ENCODE peak calls at places on chromosomes 16 and 17, in seven cellular contexts. Q is substantia nigra; T is stimulated activated CD8-positive, alpha-beta memory T cell treated with anti-CD3 and anti-CD28 coated beads, Interleukin-2, amount 100 ng/mL, for 48 hours; A is retina; O is NCI-H1417; S is EH; U is activated T-cell treated with anti-CD3 and anti-CD28 coated beads, Interleukin-2, amount 50 U/mL, for 4 hours. H is an unnamed sample.

GRCh38 chr17:9676084-9676483 is 30.8 kb downstream of the USP43 start:
- DNase-seq in U (no peak), Q (no peak), A (no peak), S (peak), O (no peak), T (no peak), H (no peak)

GRCh38 chr16:57537596-57538234 is 1.3 kb upstream of the CCDC102A start:
- DNase-seq in T (no peak), A (peak), U (no peak), Q (no peak), S (no peak), O (no peak), H (no peak)

GRCh38 chr17:79038545-79039135 is 14.7 kb downstream of the C1QTNF1 start:
- DNase-seq in O (no peak), U (no peak), S (peak), Q (no peak), T (no peak), A (no peak), H (peak)

GRCh38 chr17:17345686-17346427 is 42.7 kb downstream of the NT5M start:
- DNase-seq in O (no peak), T (no peak), S (no peak), U (no peak), A (no peak), Q (no peak), H (no peak)

GRCh38 chr16:79393121-79393520 is 207.4 kb downstream of the MAF start:
- DNase-seq in O (no peak), A (peak), Q (no peak), U (no peak), T (no peak), S (no peak), H (no peak)

GRCh38 chr17:41486809-41487530 is 2.7 kb downstream of the KRT36 start:
- DNase-seq in S (no peak), T (peak), Q (no peak), O (no peak), U (peak), A (no peak), H (no peak)

GRCh38 chr17:9285602-9286001 is 264.3 kb downstream of the NTN1 start:
- DNase-seq in Q (no peak), S (no peak), T (no peak), O (no peak), U (no peak), A (no peak), H (no peak)

GRCh38 chr17:66088173-66088572 is 103.8 kb downstream of the CEP112 start:
- DNase-seq in O (no peak), U (no peak), A (no peak), T (no peak), Q (no peak), S (no peak), H (no peak)

GRCh38 chr16:9311303-9311954 is 220.0 kb downstream of the HAPSTR1 start:
- DNase-seq in O (no peak), S (no peak), A (peak), U (no peak), T (no peak), Q (peak), H (no peak)

GRCh38 chr17:72517413-72518237 is 396.8 kb downstream of the SOX9 start:
- DNase-seq in S (no peak), T (no peak), A (peak), U (no peak), O (no peak), Q (no peak), H (no peak)

GRCh38 chr17:76000016-76000754 is 470 bp upstream of the CDK3 start:
- DNase-seq in S (peak), T (peak), O (peak), U (peak), A (peak), Q (peak), H (no peak)

GRCh38 chr17:66135896-66136295 is 56.0 kb downstream of the CEP112 start:
- DNase-seq in O (no peak), U (no peak), A (no peak), T (no peak), S (peak), Q (no peak), H (no peak)

GRCh38 chr17:77449908-77450741 is 309.4 kb downstream of the SEC14L1 start:
- DNase-seq in T (peak), Q (peak), U (peak), S (peak), O (peak), A (peak), H (no peak)

GRCh38 chr17:2233441-2233947 is 70.1 kb downstream of the SMG6 start:
- DNase-seq in U (no peak), O (no peak), A (no peak), Q (peak), T (no peak), S (peak), H (no peak)

GRCh38 chr17:6343191-6343590 is 91.7 kb downstream of the AIPL1 start:
- DNase-seq in A (no peak), O (no peak), U (no peak), T (no peak), Q (no peak), S (no peak), H (no peak)

GRCh38 chr16:117381-118365 is 20.8 kb downstream of the NPRL3 start:
- DNase-seq in T (peak), A (peak), O (peak), Q (peak), U (peak), S (peak), H (peak)

GRCh38 chr16:554640-555413 is 5.4 kb upstream of the PRR35 start:
- DNase-seq in O (no peak), U (no peak), T (no peak), S (peak), A (peak), Q (no peak), H (peak)

GRCh38 chr17:80485846-80486245 is 9.4 kb upstream of the NPTX1 start:
- DNase-seq in S (no peak), A (peak), O (peak), U (no peak), Q (no peak), T (no peak), H (no peak)

GRCh38 chr16:81480856-81481821 is 36.5 kb downstream of the CMIP start:
- DNase-seq in T (peak), A (peak), Q (peak), O (peak), U (no peak), S (peak), H (no peak)

GRCh38 chr17:29251969-29252866 is 5.6 kb downstream of the CRYBA1 start:
- DNase-seq in U (no peak), T (no peak), A (no peak), S (peak), O (peak), Q (no peak), H (peak)

GRCh38 chr17:27466748-27467375 is 10.6 kb downstream of the KSR1 start:
- DNase-seq in U (peak), Q (peak), O (no peak), A (no peak), S (no peak), T (peak), H (no peak)

GRCh38 chr17:6231886-6232767 is 161.9 kb downstream of the WSCD1 start:
- DNase-seq in A (no peak), U (no peak), S (peak), O (no peak), T (no peak), Q (no peak), H (no peak)

GRCh38 chr17:41530062-41531048 is 2.2 kb upstream of the KRT19 start:
- DNase-seq in S (peak), A (no peak), U (no peak), T (no peak), Q (no peak), O (no peak), H (peak)

GRCh38 chr17:77675411-77675810 is 283.1 kb upstream of the TNRC6C start:
- DNase-seq in Q (no peak), O (no peak), U (no peak), A (no peak), S (no peak), T (no peak), H (no peak)

GRCh38 chr17:67435122-67435521 is 58.0 kb downstream of the PITPNC1 start:
- DNase-seq in A (no peak), T (peak), O (no peak), S (no peak), Q (no peak), U (peak), H (no peak)

GRCh38 chr17:80569936-80570335 is 25.3 kb downstream of the RPTOR start:
- DNase-seq in U (no peak), S (no peak), A (no peak), O (no peak), Q (no peak), T (no peak), H (no peak)